ENCODE peak calls at places on chromosome 16, in seven cellular contexts. T is SJSA1; G is NCI-H774; A is islet precursor cell; Y is prostate gland; N is CD8-positive, alpha-beta T cell; J is T-helper 9 cell. S is an unnamed sample.

GRCh38 chr16:19559242-19559910 is 3.9 kb downstream of the VPS35L start:
- DNase-seq in T (peak), G (peak), A (no peak), Y (peak), N (no peak), J (peak), S (no peak)

GRCh38 chr16:81649561-81649960 is 129.5 kb upstream of the PLCG2 start:
- DNase-seq in T (no peak), G (no peak), A (no peak), Y (no peak), N (no peak), J (no peak), S (no peak)

GRCh38 chr16:88510091-88510719 is 57.1 kb downstream of the ZFPM1 start:
- DNase-seq in T (no peak), G (no peak), A (no peak), Y (peak), N (no peak), J (no peak), S (no peak)

GRCh38 chr16:81511371-81511770 is 66.8 kb downstream of the CMIP start:
- DNase-seq in T (peak), G (no peak), A (no peak), Y (no peak), N (no peak), J (no peak), S (no peak)

GRCh38 chr16:13931845-13932244 is 11.9 kb downstream of the ERCC4 start:
- DNase-seq in T (no peak), G (no peak), A (no peak), Y (no peak), N (no peak), J (no peak), S (no peak)

GRCh38 chr16:87707097-87707496 is 58.7 kb downstream of the KLHDC4 start:
- DNase-seq in T (no peak), G (no peak), A (no peak), Y (no peak), N (no peak), J (no peak), S (no peak)

GRCh38 chr16:10729649-10730048 is 14.0 kb upstream of the NUBP1 start:
- DNase-seq in T (peak), G (no peak), A (peak), Y (peak), N (no peak), J (no peak), S (no peak)

GRCh38 chr16:14600164-14600563 is 29.9 kb downstream of the PARN start:
- DNase-seq in T (peak), G (no peak), A (no peak), Y (no peak), N (no peak), J (no peak), S (no peak)

GRCh38 chr16:11621920-11622651 is 35.4 kb upstream of the LITAF start:
- DNase-seq in T (peak), G (no peak), A (no peak), Y (no peak), N (peak), J (peak), S (peak)

GRCh38 chr16:11742536-11743307 is at the start of gene TXNDC11:
- DNase-seq in T (peak), G (peak), A (peak), Y (peak), N (peak), J (peak), S (peak)

GRCh38 chr16:88013766-88014165 is 62.5 kb downstream of the BANP start:
- DNase-seq in T (no peak), G (no peak), A (no peak), Y (no peak), N (no peak), J (no peak), S (no peak)

GRCh38 chr16:27689711-27690110 is 139.8 kb downstream of the KATNIP start:
- DNase-seq in T (no peak), G (no peak), A (no peak), Y (no peak), N (no peak), J (no peak), S (no peak)

GRCh38 chr16:46649571-46649970 is 28.4 kb upstream of the SHCBP1 start:
- DNase-seq in T (peak), G (peak), A (no peak), Y (no peak), N (no peak), J (no peak), S (no peak)

GRCh38 chr16:22786691-22787090 is 27.3 kb upstream of the HS3ST2 start:
- DNase-seq in T (no peak), G (no peak), A (no peak), Y (no peak), N (no peak), J (no peak), S (no peak)

GRCh38 chr16:56866955-56867830 is 2.2 kb downstream of the SLC12A3 start:
- DNase-seq in T (peak), G (peak), A (no peak), Y (peak), N (peak), J (peak), S (peak)

GRCh38 chr16:28846933-28847273 is 755 bp upstream of the TUFM start:
- DNase-seq in T (no peak), G (no peak), A (no peak), Y (no peak), N (no peak), J (no peak), S (no peak)

GRCh38 chr16:53358884-53359283 is 75.4 kb upstream of the RBL2 start:
- DNase-seq in T (no peak), G (no peak), A (no peak), Y (no peak), N (no peak), J (no peak), S (no peak)

GRCh38 chr16:14489460-14489859 is 140.6 kb downstream of the PARN start:
- DNase-seq in T (peak), G (no peak), A (peak), Y (no peak), N (no peak), J (no peak), S (no peak)

GRCh38 chr16:927406-927805 is 43.4 kb downstream of the LMF1 start:
- DNase-seq in T (no peak), G (no peak), A (no peak), Y (no peak), N (no peak), J (no peak), S (no peak)

GRCh38 chr16:66521951-66522771 is 27.8 kb downstream of the TK2 start:
- DNase-seq in T (no peak), G (no peak), A (peak), Y (no peak), N (peak), J (peak), S (peak)

GRCh38 chr16:72530434-72530833 is 358.5 kb upstream of the PMFBP1 start:
- DNase-seq in T (peak), G (no peak), A (no peak), Y (no peak), N (no peak), J (no peak), S (no peak)

GRCh38 chr16:15747937-15748336 is 97.9 kb downstream of the NDE1 start:
- DNase-seq in T (no peak), G (no peak), A (no peak), Y (no peak), N (no peak), J (no peak), S (no peak)

GRCh38 chr16:28062261-28063046 is 1.1 kb downstream of the GSG1L start:
- DNase-seq in T (no peak), G (no peak), A (no peak), Y (no peak), N (no peak), J (no peak), S (no peak)

GRCh38 chr16:85381738-85382592 is 231.2 kb upstream of the GSE1 start:
- DNase-seq in T (no peak), G (no peak), A (peak), Y (no peak), N (no peak), J (no peak), S (no peak)

GRCh38 chr16:87740909-87741424 is 24.8 kb downstream of the KLHDC4 start:
- DNase-seq in T (no peak), G (no peak), A (peak), Y (no peak), N (no peak), J (no peak), S (no peak)

GRCh38 chr16:49858200-49859129 is 2.6 kb upstream of the ZNF423 start:
- DNase-seq in T (peak), G (no peak), A (peak), Y (no peak), N (no peak), J (no peak), S (peak)

GRCh38 chr16:34054969-34055368 is 595.6 kb downstream of the TP53TG3F start:
- DNase-seq in T (no peak), G (no peak), A (no peak), Y (no peak), N (no peak), J (no peak), S (no peak)

GRCh38 chr16:22278841-22279240 is 18.4 kb upstream of the POLR3E start:
- DNase-seq in T (no peak), G (no peak), A (no peak), Y (no peak), N (no peak), J (no peak), S (no peak)

GRCh38 chr16:89334988-89335802 is 117.7 kb downstream of the ZNF778 start:
- DNase-seq in T (no peak), G (no peak), A (peak), Y (no peak), N (no peak), J (no peak), S (no peak)

GRCh38 chr16:275041-275621 is 613 bp downstream of the RGS11 start:
- DNase-seq in T (no peak), G (no peak), A (no peak), Y (no peak), N (no peak), J (no peak), S (no peak)

GRCh38 chr16:19375561-19376158 is 42.0 kb upstream of the TMC5 start:
- DNase-seq in T (peak), G (peak), A (no peak), Y (peak), N (no peak), J (no peak), S (no peak)

GRCh38 chr16:28981517-28981916 is 3.3 kb upstream of the LAT start:
- DNase-seq in T (no peak), G (no peak), A (no peak), Y (no peak), N (no peak), J (no peak), S (no peak)

GRCh38 chr16:68744744-68745280 is 7.7 kb downstream of the CDH1 start:
- DNase-seq in T (no peak), G (peak), A (peak), Y (peak), N (no peak), J (no peak), S (no peak)

GRCh38 chr16:85401370-85401916 is 211.7 kb upstream of the GSE1 start:
- DNase-seq in T (no peak), G (no peak), A (no peak), Y (no peak), N (no peak), J (no peak), S (no peak)

GRCh38 chr16:81088836-81089235 is 7.4 kb downstream of the GCSH start:
- DNase-seq in T (no peak), G (no peak), A (no peak), Y (no peak), N (no peak), J (no peak), S (no peak)

GRCh38 chr16:68802190-68802589 is 41.1 kb upstream of the TANGO6 start:
- DNase-seq in T (no peak), G (no peak), A (no peak), Y (no peak), N (no peak), J (no peak), S (no peak)

GRCh38 chr16:6193718-6194117 is 1096.1 kb upstream of the EEF2KMT start:
- DNase-seq in T (no peak), G (no peak), A (peak), Y (no peak), N (no peak), J (no peak), S (no peak)

S was measured in CD4-positive, alpha-beta T cell.